ENCODE peak calls at places on chromosomes 5 and 9, in eight cellular contexts. G is mesenteric fat pad; D is NCI-H1930; H is NAMALWA; C is cardiac muscle cell; V is activated naive CD4-positive, alpha-beta T cell treated with anti-CD3 and anti-CD28 coated beads for 36 hours; E is fibroblast of lung; S is stimulated activated CD8-positive, alpha-beta memory T cell treated with anti-CD3 and anti-CD28 coated beads, Interleukin-4, amount 100 ng/mL, for 1 hour. R is an unnamed sample.

GRCh38 chr5:145946112-145946861 is 9.9 kb downstream of the SH3RF2 start:
- DNase-seq in E (peak; percentile 71), D (no peak), C (no peak), S (no peak), G (no peak), V (peak; percentile 37), H (no peak), R (no peak)

GRCh38 chr9:109755040-109755439 is 25.0 kb upstream of the PALM2AKAP2 start:
- DNase-seq in H (no peak), G (no peak), C (no peak), S (no peak), E (no peak), V (no peak), D (no peak), R (no peak)

GRCh38 chr5:74576941-74577456 is 63.5 kb downstream of the ENC1 start:
- DNase-seq in C (no peak), D (no peak), H (no peak), E (peak; percentile 51), G (no peak), V (peak; percentile 13), S (no peak), R (no peak)

GRCh38 chr9:3824589-3824988 is 298.8 kb upstream of the RFX3 start:
- DNase-seq in C (no peak), E (no peak), G (no peak), H (no peak), D (no peak), S (no peak), V (no peak), R (no peak)

GRCh38 chr5:146667633-146668032 is 151.6 kb upstream of the GPR151 start:
- DNase-seq in D (no peak), G (no peak), C (no peak), S (no peak), E (peak; percentile 31), H (no peak), V (no peak), R (no peak)

GRCh38 chr5:157442989-157443619 is 16.9 kb upstream of the NIPAL4 start:
- DNase-seq in D (no peak), S (no peak), E (no peak), H (no peak), C (no peak), G (no peak), V (no peak), R (no peak)

GRCh38 chr5:137191179-137191578 is 307.9 kb downstream of the SPOCK1 start:
- DNase-seq in E (no peak), S (no peak), G (no peak), C (no peak), D (no peak), H (no peak), V (no peak), R (no peak)

GRCh38 chr5:145449794-145450193 is 385.3 kb downstream of the PRELID2 start:
- DNase-seq in V (no peak), D (no peak), E (no peak), G (no peak), H (no peak), C (no peak), S (no peak), R (no peak)

R was measured in naive thymus-derived CD4-positive, alpha-beta T cell.